ENCODE peak calls at places on chromosomes 16 and 17, in five cellular contexts. F, N, G, B and D are unnamed samples.

GRCh38 chr17:21119945-21120249 is 6.9 kb upstream of the DHRS7B start:
- DNase-seq in F (no peak), N (no peak), G (no peak), B (no peak), D (no peak)

GRCh38 chr16:15509051-15509592 is 74.7 kb downstream of the BMERB1 start:
- DNase-seq in F (no peak), N (no peak), G (no peak), B (no peak), D (no peak)

GRCh38 chr16:89828870-89829629 is 775 bp downstream of the SPIRE2 start:
- DNase-seq in F (no peak), N (no peak), G (no peak), B (peak; percentile 55), D (no peak)

GRCh38 chr17:42067371-42068180 is 17.2 kb upstream of the C17orf113 start:
- DNase-seq in F (no peak), N (peak; percentile 78), G (peak; percentile 53), B (peak; percentile 81), D (peak; percentile 71)

GRCh38 chr17:77908501-77908900 is 50.0 kb upstream of the TNRC6C start:
- DNase-seq in F (no peak), N (no peak), G (no peak), B (no peak), D (no peak)

GRCh38 chr17:27573971-27574525 is 56.9 kb upstream of the LGALS9 start:
- DNase-seq in F (no peak), N (no peak), G (peak; percentile 64), B (no peak), D (no peak)

GRCh38 chr17:33369149-33369548 is 76.1 kb upstream of the ASIC2 start:
- DNase-seq in F (no peak), N (no peak), G (no peak), B (no peak), D (no peak)

GRCh38 chr17:73064084-73064938 is 28.2 kb downstream of the SLC39A11 start:
- DNase-seq in F (no peak), N (no peak), G (no peak), B (no peak), D (peak; percentile 44)

GRCh38 chr16:78742501-78743283 is 643.2 kb downstream of the WWOX start:
- DNase-seq in F (peak; percentile 43), N (peak; percentile 40), G (peak; percentile 7), B (peak; percentile 47), D (no peak)

GRCh38 chr17:75340636-75341035 is 51.4 kb upstream of the SLC25A19 start:
- DNase-seq in F (no peak), N (no peak), G (no peak), B (no peak), D (no peak)

GRCh38 chr16:64417711-64418227 is 704.1 kb downstream of the CDH11 start:
- DNase-seq in F (no peak), N (no peak), G (peak; percentile 76), B (no peak), D (no peak)

GRCh38 chr17:55734128-55734781 is 11.6 kb upstream of the TMEM100 start:
- DNase-seq in F (no peak), N (no peak), G (no peak), B (no peak), D (no peak)

GRCh38 chr17:80827646-80828643 is 163.7 kb upstream of the CHMP6 start:
- DNase-seq in F (no peak), N (no peak), G (no peak), B (no peak), D (no peak)

GRCh38 chr16:58046054-58046881 is 20.7 kb downstream of the MMP15 start:
- DNase-seq in F (no peak), N (no peak), G (no peak), B (no peak), D (no peak)

GRCh38 chr16:2455081-2455845 is 4.6 kb upstream of the TEDC2 start:
- DNase-seq in F (no peak), N (no peak), G (no peak), B (no peak), D (no peak)

GRCh38 chr17:57099165-57099564 is 14.1 kb downstream of the AKAP1 start:
- DNase-seq in F (no peak), N (no peak), G (no peak), B (no peak), D (no peak)

GRCh38 chr16:11203111-11203623 is 52.8 kb downstream of the SOCS1 start:
- DNase-seq in F (no peak), N (no peak), G (no peak), B (no peak), D (no peak)

GRCh38 chr16:27646811-27647210 is 96.9 kb downstream of the KATNIP start:
- DNase-seq in F (no peak), N (no peak), G (peak; percentile 9), B (no peak), D (no peak)

GRCh38 chr16:73013974-73014373 is 34.0 kb downstream of the ZFHX3 start:
- DNase-seq in F (no peak), N (no peak), G (no peak), B (no peak), D (no peak)

GRCh38 chr17:8253801-8254200 is 4.7 kb downstream of the PFAS start:
- DNase-seq in F (no peak), N (peak; percentile 31), G (peak; percentile 36), B (peak; percentile 27), D (peak; percentile 69)

GRCh38 chr16:85126731-85127662 is 14.7 kb upstream of the CIBAR2 start:
- DNase-seq in F (peak; percentile 18), N (peak; percentile 78), G (peak; percentile 92), B (no peak), D (no peak)

GRCh38 chr17:1047177-1047885 is 50.4 kb downstream of the TIMM22 start:
- DNase-seq in F (no peak), N (peak; percentile 73), G (peak; percentile 20), B (no peak), D (no peak)

GRCh38 chr16:87314990-87315420 is 2.2 kb downstream of the C16orf95 start:
- DNase-seq in F (no peak), N (no peak), G (no peak), B (no peak), D (peak; percentile 42)

GRCh38 chr16:75491876-75492275 is 3.4 kb downstream of the CHST6 start:
- DNase-seq in F (peak; percentile 32), N (no peak), G (no peak), B (no peak), D (no peak)